ENCODE peak calls at places on chromosomes 11 and 22, in eight cellular contexts. One of them, this sample, is unnamed.
A peak's percentile ranks its signal among the peaks of the same experiment; 100 is the strongest.

GRCh38 chr11:82720267-82720666 is 13.4 kb downstream of the FAM181B start:
- DNase-seq in left ventricle myocardium inferior: no peak
- DNase-seq in uterus: no peak
- DNase-seq in keratinocyte: no peak
- DNase-seq in H7: no peak
- DNase-seq in esophagus muscularis mucosa: no peak
- DNase-seq in transverse colon: peak; percentile 19
- DNase-seq in cardiac fibroblast: no peak
- DNase-seq in this sample: no peak

GRCh38 chr11:129734654-129735053 is 81.0 kb upstream of the TMEM45B start:
- DNase-seq in left ventricle myocardium inferior: no peak
- DNase-seq in uterus: no peak
- DNase-seq in keratinocyte: no peak
- DNase-seq in H7: no peak
- DNase-seq in esophagus muscularis mucosa: no peak
- DNase-seq in transverse colon: no peak
- DNase-seq in cardiac fibroblast: no peak
- DNase-seq in this sample: no peak

GRCh38 chr11:121814962-121815361 is 301.1 kb downstream of the BLID start:
- DNase-seq in left ventricle myocardium inferior: no peak
- DNase-seq in uterus: no peak
- DNase-seq in keratinocyte: no peak
- DNase-seq in H7: no peak
- DNase-seq in esophagus muscularis mucosa: no peak
- DNase-seq in transverse colon: no peak
- DNase-seq in cardiac fibroblast: peak; percentile 54
- DNase-seq in this sample: no peak

GRCh38 chr11:114159320-114159719 is 99.8 kb downstream of the ZBTB16 start:
- DNase-seq in left ventricle myocardium inferior: no peak
- DNase-seq in uterus: no peak
- DNase-seq in keratinocyte: peak; percentile 17
- DNase-seq in H7: no peak
- DNase-seq in esophagus muscularis mucosa: no peak
- DNase-seq in transverse colon: no peak
- DNase-seq in cardiac fibroblast: peak; percentile 33
- DNase-seq in this sample: no peak

GRCh38 chr11:19938051-19938856 is 222.0 kb downstream of the DBX1 start:
- DNase-seq in left ventricle myocardium inferior: peak; percentile 27
- DNase-seq in uterus: no peak
- DNase-seq in keratinocyte: no peak
- DNase-seq in H7: peak; percentile 82
- DNase-seq in esophagus muscularis mucosa: no peak
- DNase-seq in transverse colon: peak; percentile 49
- DNase-seq in cardiac fibroblast: peak; percentile 75
- DNase-seq in this sample: no peak

GRCh38 chr11:6315811-6316425 is 4.4 kb downstream of the CAVIN3 start:
- DNase-seq in left ventricle myocardium inferior: peak; percentile 54
- DNase-seq in uterus: peak; percentile 59
- DNase-seq in keratinocyte: no peak
- DNase-seq in H7: peak; percentile 81
- DNase-seq in esophagus muscularis mucosa: no peak
- DNase-seq in transverse colon: peak; percentile 45
- DNase-seq in cardiac fibroblast: peak; percentile 74
- DNase-seq in this sample: peak; percentile 88

GRCh38 chr11:88555829-88556202 is 218.3 kb upstream of the CTSC start:
- DNase-seq in left ventricle myocardium inferior: no peak
- DNase-seq in uterus: no peak
- DNase-seq in keratinocyte: no peak
- DNase-seq in H7: no peak
- DNase-seq in esophagus muscularis mucosa: no peak
- DNase-seq in transverse colon: no peak
- DNase-seq in cardiac fibroblast: peak; percentile 55
- DNase-seq in this sample: no peak

GRCh38 chr22:46798041-46798365 is 35.6 kb downstream of the TBC1D22A start:
- DNase-seq in left ventricle myocardium inferior: no peak
- DNase-seq in uterus: no peak
- DNase-seq in keratinocyte: no peak
- DNase-seq in H7: no peak
- DNase-seq in esophagus muscularis mucosa: no peak
- DNase-seq in transverse colon: no peak
- DNase-seq in cardiac fibroblast: no peak
- DNase-seq in this sample: no peak

GRCh38 chr11:72642815-72643511 is 31.3 kb downstream of the PDE2A start:
- DNase-seq in left ventricle myocardium inferior: peak; percentile 64
- DNase-seq in uterus: peak; percentile 64
- DNase-seq in keratinocyte: peak; percentile 4
- DNase-seq in H7: peak; percentile 97
- DNase-seq in esophagus muscularis mucosa: no peak
- DNase-seq in transverse colon: peak; percentile 63
- DNase-seq in cardiac fibroblast: peak; percentile 59
- DNase-seq in this sample: peak; percentile 21

DNA sequence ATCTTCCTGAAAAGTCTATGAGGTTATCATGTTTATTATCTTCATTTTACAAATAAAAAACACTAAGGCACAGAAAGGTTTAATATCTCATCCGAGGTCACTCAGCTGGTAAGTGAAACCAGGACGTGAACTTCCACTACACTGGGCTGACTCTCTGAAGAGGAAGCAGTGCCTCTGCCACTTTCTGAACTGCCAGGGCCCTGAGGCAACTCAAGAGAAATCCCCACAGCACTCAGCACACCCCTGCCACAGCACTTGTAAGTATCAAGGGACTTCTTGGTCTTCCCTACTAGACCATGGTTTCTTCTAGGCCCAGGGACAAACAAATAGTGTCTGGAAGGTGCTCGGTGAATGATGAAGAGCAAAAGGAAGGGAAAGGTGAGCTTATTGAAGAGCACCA is 49.7 kb downstream of the RPL27A start:
- DNase-seq in left ventricle myocardium inferior: no peak
- DNase-seq in uterus: no peak
- DNase-seq in keratinocyte: no peak
- DNase-seq in H7: no peak
- DNase-seq in esophagus muscularis mucosa: no peak
- DNase-seq in transverse colon: no peak
- DNase-seq in cardiac fibroblast: no peak
- DNase-seq in this sample: no peak
- H3K4me3 ChIP-seq in left ventricle myocardium inferior: no peak overlapping the region
- H3K4me3 ChIP-seq in uterus: no peak overlapping the region
- H3K4me3 ChIP-seq in keratinocyte: no peak overlapping the region
- H3K4me3 ChIP-seq in H7: no peak overlapping the region
- H3K4me3 ChIP-seq in esophagus muscularis mucosa: no peak overlapping the region
- H3K4me3 ChIP-seq in transverse colon: no peak overlapping the region
- H3K4me3 ChIP-seq in cardiac fibroblast: no peak overlapping the region
- H3K4me3 ChIP-seq in this sample: no peak overlapping the region

GRCh38 chr11:44596541-44597276 is 31.2 kb downstream of the CD82 start:
- DNase-seq in left ventricle myocardium inferior: no peak
- DNase-seq in uterus: no peak
- DNase-seq in keratinocyte: no peak
- DNase-seq in H7: no peak
- DNase-seq in esophagus muscularis mucosa: no peak
- DNase-seq in transverse colon: no peak
- DNase-seq in cardiac fibroblast: no peak
- DNase-seq in this sample: no peak
- H3K4me3 ChIP-seq in left ventricle myocardium inferior: no peak overlapping the region
- H3K4me3 ChIP-seq in uterus: no peak overlapping the region
- H3K4me3 ChIP-seq in keratinocyte: no peak overlapping the region
- H3K4me3 ChIP-seq in H7: no peak overlapping the region
- H3K4me3 ChIP-seq in esophagus muscularis mucosa: no peak overlapping the region
- H3K4me3 ChIP-seq in transverse colon: no peak overlapping the region
- H3K4me3 ChIP-seq in cardiac fibroblast: no peak overlapping the region
- H3K4me3 ChIP-seq in this sample: no peak overlapping the region

GRCh38 chr11:13963949-13964770 is 1.6 kb downstream of the SPON1 start:
- DNase-seq in left ventricle myocardium inferior: peak; percentile 18
- DNase-seq in uterus: peak; percentile 37
- DNase-seq in keratinocyte: no peak
- DNase-seq in H7: peak; percentile 79
- DNase-seq in esophagus muscularis mucosa: no peak
- DNase-seq in transverse colon: peak; percentile 62
- DNase-seq in cardiac fibroblast: no peak
- DNase-seq in this sample: no peak

GRCh38 chr11:13964771-13965074 is 2.2 kb downstream of the SPON1 start:
- DNase-seq in left ventricle myocardium inferior: no peak
- DNase-seq in uterus: no peak
- DNase-seq in keratinocyte: no peak
- DNase-seq in H7: no peak
- DNase-seq in esophagus muscularis mucosa: no peak
- DNase-seq in transverse colon: no peak
- DNase-seq in cardiac fibroblast: no peak
- DNase-seq in this sample: no peak

GRCh38 chr11:13963169-13963948 is 836 bp downstream of the SPON1 start:
- DNase-seq in left ventricle myocardium inferior: peak; percentile 22
- DNase-seq in uterus: peak; percentile 43
- DNase-seq in keratinocyte: no peak
- DNase-seq in H7: peak; percentile 76
- DNase-seq in esophagus muscularis mucosa: no peak
- DNase-seq in transverse colon: peak; percentile 31
- DNase-seq in cardiac fibroblast: no peak
- DNase-seq in this sample: no peak

GRCh38 chr11:13966486-13966885 is 4.0 kb downstream of the SPON1 start:
- DNase-seq in left ventricle myocardium inferior: no peak
- DNase-seq in uterus: no peak
- DNase-seq in keratinocyte: no peak
- DNase-seq in H7: no peak
- DNase-seq in esophagus muscularis mucosa: peak; percentile 68
- DNase-seq in transverse colon: no peak
- DNase-seq in cardiac fibroblast: no peak
- DNase-seq in this sample: no peak

GRCh38 chr11:13965337-13965736 is 2.8 kb downstream of the SPON1 start:
- DNase-seq in left ventricle myocardium inferior: no peak
- DNase-seq in uterus: no peak
- DNase-seq in keratinocyte: no peak
- DNase-seq in H7: peak; percentile 42
- DNase-seq in esophagus muscularis mucosa: no peak
- DNase-seq in transverse colon: peak; percentile 80
- DNase-seq in cardiac fibroblast: no peak
- DNase-seq in this sample: no peak
- H3K4me3 ChIP-seq in left ventricle myocardium inferior: no peak overlapping the region
- H3K4me3 ChIP-seq in uterus: no peak overlapping the region
- H3K4me3 ChIP-seq in keratinocyte: no peak overlapping the region
- H3K4me3 ChIP-seq in H7: no peak overlapping the region
- H3K4me3 ChIP-seq in esophagus muscularis mucosa: no peak overlapping the region
- H3K4me3 ChIP-seq in transverse colon: peak overlapping the region; percentile 69
- H3K4me3 ChIP-seq in cardiac fibroblast: no peak overlapping the region
- H3K4me3 ChIP-seq in this sample: no peak overlapping the region

GRCh38 chr11:64802370-64803162 is 448 bp downstream of the MAP4K2 start:
- DNase-seq in left ventricle myocardium inferior: peak; percentile 51
- DNase-seq in uterus: peak; percentile 61
- DNase-seq in keratinocyte: no peak
- DNase-seq in H7: peak; percentile 68
- DNase-seq in esophagus muscularis mucosa: no peak
- DNase-seq in transverse colon: peak; percentile 32
- DNase-seq in cardiac fibroblast: no peak
- DNase-seq in this sample: no peak

GRCh38 chr11:64804346-64805210 is 1.6 kb upstream of the MAP4K2 start:
- DNase-seq in left ventricle myocardium inferior: no peak
- DNase-seq in uterus: no peak
- DNase-seq in keratinocyte: no peak
- DNase-seq in H7: peak; percentile 72
- DNase-seq in esophagus muscularis mucosa: no peak
- DNase-seq in transverse colon: no peak
- DNase-seq in cardiac fibroblast: no peak
- DNase-seq in this sample: no peak

GRCh38 chr11:64803163-64803845 is at the start of gene MAP4K2:
- DNase-seq in left ventricle myocardium inferior: peak; percentile 91
- DNase-seq in uterus: peak; percentile 91
- DNase-seq in keratinocyte: peak; percentile 15
- DNase-seq in H7: peak; percentile 100
- DNase-seq in esophagus muscularis mucosa: peak; percentile 97
- DNase-seq in transverse colon: peak; percentile 93
- DNase-seq in cardiac fibroblast: peak; percentile 78
- DNase-seq in this sample: peak; percentile 87

GRCh38 chr11:64805481-64805880 is 2.5 kb upstream of the MAP4K2 start:
- DNase-seq in left ventricle myocardium inferior: no peak
- DNase-seq in uterus: no peak
- DNase-seq in keratinocyte: no peak
- DNase-seq in H7: peak; percentile 37
- DNase-seq in esophagus muscularis mucosa: no peak
- DNase-seq in transverse colon: no peak
- DNase-seq in cardiac fibroblast: no peak
- DNase-seq in this sample: no peak

DNA sequence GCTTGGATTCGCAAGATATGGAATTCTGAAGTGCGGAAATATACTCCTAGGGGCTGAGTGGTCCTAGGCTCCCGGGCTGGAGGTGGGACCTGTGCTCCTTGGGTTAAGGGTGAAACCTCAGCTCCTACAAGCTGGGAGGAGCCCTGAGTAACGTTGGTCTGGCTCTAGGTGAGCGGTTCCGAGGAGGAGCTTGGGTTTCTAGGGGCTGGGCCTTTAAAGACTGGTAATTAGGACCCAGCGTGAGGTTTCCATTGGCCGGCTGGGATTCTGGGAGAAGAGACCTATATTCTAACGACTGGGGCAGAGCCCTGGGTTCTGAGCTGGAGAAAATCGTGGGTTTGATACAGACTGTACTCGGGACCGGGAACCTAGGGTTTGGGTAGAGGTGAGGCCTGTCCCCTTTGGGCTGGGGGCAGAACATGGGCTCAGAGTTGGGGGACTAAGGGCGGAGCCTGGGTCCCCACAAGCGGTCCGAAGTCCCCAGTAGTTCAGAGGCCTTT is 882 bp upstream of the MAP4K2 start:
- DNase-seq in left ventricle myocardium inferior: no peak
- DNase-seq in uterus: peak; percentile 37
- DNase-seq in keratinocyte: no peak
- DNase-seq in H7: peak; percentile 86
- DNase-seq in esophagus muscularis mucosa: no peak
- DNase-seq in transverse colon: no peak
- DNase-seq in cardiac fibroblast: no peak
- DNase-seq in this sample: no peak
- H3K4me3 ChIP-seq in left ventricle myocardium inferior: peak overlapping the region; percentile 75
- H3K4me3 ChIP-seq in uterus: peak overlapping the region; percentile 59
- H3K4me3 ChIP-seq in keratinocyte: peak overlapping the region; percentile 97
- H3K4me3 ChIP-seq in H7: peak overlapping the region; percentile 63
- H3K4me3 ChIP-seq in esophagus muscularis mucosa: peak overlapping the region; percentile 77
- H3K4me3 ChIP-seq in transverse colon: peak overlapping the region; percentile 56
- H3K4me3 ChIP-seq in cardiac fibroblast: peak overlapping the region; percentile 67
- H3K4me3 ChIP-seq in this sample: peak overlapping the region; percentile 40

GRCh38 chr11:35944503-35945136 is 758 bp downstream of the LDLRAD3 start:
- DNase-seq in left ventricle myocardium inferior: no peak
- DNase-seq in uterus: no peak
- DNase-seq in keratinocyte: no peak
- DNase-seq in H7: peak; percentile 63
- DNase-seq in esophagus muscularis mucosa: no peak
- DNase-seq in transverse colon: no peak
- DNase-seq in cardiac fibroblast: no peak
- DNase-seq in this sample: no peak
- H3K4me3 ChIP-seq in left ventricle myocardium inferior: peak overlapping the region; percentile 75
- H3K4me3 ChIP-seq in uterus: peak overlapping the region; percentile 40
- H3K4me3 ChIP-seq in keratinocyte: peak overlapping the region; percentile 79
- H3K4me3 ChIP-seq in H7: peak overlapping the region; percentile 71
- H3K4me3 ChIP-seq in esophagus muscularis mucosa: peak overlapping the region; percentile 67
- H3K4me3 ChIP-seq in transverse colon: peak overlapping the region; percentile 58
- H3K4me3 ChIP-seq in cardiac fibroblast: peak overlapping the region; percentile 79
- H3K4me3 ChIP-seq in this sample: peak overlapping the region; percentile 53

GRCh38 chr22:32202539-32203180 is 2.2 kb downstream of the RFPL2 start:
- DNase-seq in left ventricle myocardium inferior: peak; percentile 26
- DNase-seq in uterus: no peak
- DNase-seq in keratinocyte: no peak
- DNase-seq in H7: peak; percentile 79
- DNase-seq in esophagus muscularis mucosa: peak; percentile 82
- DNase-seq in transverse colon: peak; percentile 71
- DNase-seq in cardiac fibroblast: peak; percentile 46
- DNase-seq in this sample: no peak
- H3K4me3 ChIP-seq in left ventricle myocardium inferior: peak overlapping the region; percentile 53
- H3K4me3 ChIP-seq in uterus: no peak overlapping the region
- H3K4me3 ChIP-seq in keratinocyte: no peak overlapping the region
- H3K4me3 ChIP-seq in H7: peak overlapping the region; percentile 17
- H3K4me3 ChIP-seq in esophagus muscularis mucosa: no peak overlapping the region
- H3K4me3 ChIP-seq in transverse colon: peak overlapping the region; percentile 29
- H3K4me3 ChIP-seq in cardiac fibroblast: no peak overlapping the region
- H3K4me3 ChIP-seq in this sample: no peak overlapping the region